ENCODE peak calls at places on chromosomes 3 and 15, in four cellular contexts. One of them, this sample, is unnamed.

GRCh38 chr15:75727851-75728715 is 15.4 kb upstream of the CSPG4 start:
- DNase-seq in K562: no peak
- DNase-seq in HepG2: peak; percentile 23
- DNase-seq in GM12878: no peak
- DNase-seq in this sample: peak; percentile 69

GRCh38 chr3:117995795-117996194 is 1038.9 kb downstream of the IGSF11 start:
- DNase-seq in K562: no peak
- DNase-seq in HepG2: no peak
- DNase-seq in GM12878: no peak
- DNase-seq in this sample: no peak

GRCh38 chr3:64291956-64292355 is 66.7 kb upstream of the PRICKLE2 start:
- DNase-seq in K562: no peak
- DNase-seq in HepG2: no peak
- DNase-seq in GM12878: no peak
- DNase-seq in this sample: no peak

GRCh38 chr3:175651716-175652115 is 792.6 kb downstream of the NAALADL2 start:
- DNase-seq in K562: no peak
- DNase-seq in HepG2: no peak
- DNase-seq in GM12878: no peak
- DNase-seq in this sample: no peak

GRCh38 chr3:33318709-33319380 is 41.6 kb downstream of the FBXL2 start:
- DNase-seq in K562: no peak
- DNase-seq in HepG2: no peak
- DNase-seq in GM12878: no peak
- DNase-seq in this sample: no peak

GRCh38 chr3:126540946-126541627 is 17.1 kb downstream of the CHST13 start:
- DNase-seq in K562: peak; percentile 21
- DNase-seq in HepG2: no peak
- DNase-seq in GM12878: no peak
- DNase-seq in this sample: no peak

GRCh38 chr3:122067214-122067550 is 12.0 kb downstream of the CD86 start:
- DNase-seq in K562: no peak
- DNase-seq in HepG2: no peak
- DNase-seq in GM12878: no peak
- DNase-seq in this sample: no peak

GRCh38 chr3:16090711-16091110 is 83.8 kb upstream of the GALNT15 start:
- DNase-seq in K562: no peak
- DNase-seq in HepG2: no peak
- DNase-seq in GM12878: no peak
- DNase-seq in this sample: no peak

GRCh38 chr3:35743218-35743617 is 103.9 kb downstream of the ARPP21 start:
- DNase-seq in K562: no peak
- DNase-seq in HepG2: no peak
- DNase-seq in GM12878: no peak
- DNase-seq in this sample: no peak

GRCh38 chr3:23875326-23875725 is 41.5 kb downstream of the NKIRAS1 start:
- DNase-seq in K562: no peak
- DNase-seq in HepG2: no peak
- DNase-seq in GM12878: no peak
- DNase-seq in this sample: no peak

GRCh38 chr15:51161491-51162260 is 67.0 kb upstream of the TNFAIP8L3 start:
- DNase-seq in K562: no peak
- DNase-seq in HepG2: no peak
- DNase-seq in GM12878: no peak
- DNase-seq in this sample: no peak

GRCh38 chr3:152564454-152564853 is 270.5 kb upstream of the P2RY1 start:
- DNase-seq in K562: no peak
- DNase-seq in HepG2: no peak
- DNase-seq in GM12878: no peak
- DNase-seq in this sample: no peak

GRCh38 chr3:69324362-69325025 is 61.4 kb downstream of the FRMD4B start:
- DNase-seq in K562: no peak
- DNase-seq in HepG2: peak; percentile 7
- DNase-seq in GM12878: no peak
- DNase-seq in this sample: no peak

GRCh38 chr3:45979378-45979777 is 16.2 kb downstream of the FYCO1 start:
- DNase-seq in K562: no peak
- DNase-seq in HepG2: no peak
- DNase-seq in GM12878: no peak
- DNase-seq in this sample: no peak

GRCh38 chr15:72534522-72534921 is 60.4 kb downstream of the ARIH1 start:
- DNase-seq in K562: no peak
- DNase-seq in HepG2: no peak
- DNase-seq in GM12878: no peak
- DNase-seq in this sample: no peak

GRCh38 chr3:14253022-14253761 is 74.6 kb downstream of the LSM3 start:
- DNase-seq in K562: no peak
- DNase-seq in HepG2: peak; percentile 55
- DNase-seq in GM12878: no peak
- DNase-seq in this sample: no peak

GRCh38 chr3:16171009-16171408 is 3.5 kb upstream of the GALNT15 start:
- DNase-seq in K562: no peak
- DNase-seq in HepG2: no peak
- DNase-seq in GM12878: no peak
- DNase-seq in this sample: no peak

GRCh38 chr15:69145694-69146492 is 14.5 kb upstream of the GLCE start:
- DNase-seq in K562: no peak
- DNase-seq in HepG2: no peak
- DNase-seq in GM12878: no peak
- DNase-seq in this sample: no peak

GRCh38 chr15:92882697-92883642 is 17.2 kb upstream of the CHD2 start:
- DNase-seq in K562: no peak
- DNase-seq in HepG2: no peak
- DNase-seq in GM12878: no peak
- DNase-seq in this sample: no peak

GRCh38 chr3:123394391-123395022 is 54.4 kb downstream of the ADCY5 start:
- DNase-seq in K562: no peak
- DNase-seq in HepG2: no peak
- DNase-seq in GM12878: no peak
- DNase-seq in this sample: no peak

GRCh38 chr15:64009798-64010241 is 36.5 kb downstream of the DAPK2 start:
- DNase-seq in K562: no peak
- DNase-seq in HepG2: no peak
- DNase-seq in GM12878: peak; percentile 84
- DNase-seq in this sample: no peak

GRCh38 chr3:105369501-105370371 is 3.0 kb downstream of the ALCAM start:
- DNase-seq in K562: no peak
- DNase-seq in HepG2: peak; percentile 49
- DNase-seq in GM12878: peak; percentile 53
- DNase-seq in this sample: peak; percentile 15

GRCh38 chr3:34011171-34012101 is 213.0 kb downstream of the PDCD6IP start:
- DNase-seq in K562: peak; percentile 28
- DNase-seq in HepG2: peak; percentile 65
- DNase-seq in GM12878: no peak
- DNase-seq in this sample: peak; percentile 51

GRCh38 chr3:24495334-24495994 is 814 bp upstream of the THRB start:
- DNase-seq in K562: peak; percentile 71
- DNase-seq in HepG2: peak; percentile 56
- DNase-seq in GM12878: no peak
- DNase-seq in this sample: peak; percentile 61

GRCh38 chr3:105656607-105657504 is 212.0 kb downstream of the CBLB start:
- DNase-seq in K562: no peak
- DNase-seq in HepG2: peak; percentile 1
- DNase-seq in GM12878: no peak
- DNase-seq in this sample: no peak

GRCh38 chr3:179260949-179261765 is 10.2 kb upstream of the KCNMB3 start:
- DNase-seq in K562: peak; percentile 93
- DNase-seq in HepG2: peak; percentile 37
- DNase-seq in GM12878: no peak
- DNase-seq in this sample: peak; percentile 54

GRCh38 chr3:128382221-128382807 is 84.4 kb downstream of the DNAJB8 start:
- DNase-seq in K562: no peak
- DNase-seq in HepG2: no peak
- DNase-seq in GM12878: no peak
- DNase-seq in this sample: no peak

GRCh38 chr3:194270627-194271458 is 80.3 kb downstream of the CPN2 start:
- DNase-seq in K562: no peak
- DNase-seq in HepG2: peak; percentile 43
- DNase-seq in GM12878: no peak
- DNase-seq in this sample: no peak

DNA sequence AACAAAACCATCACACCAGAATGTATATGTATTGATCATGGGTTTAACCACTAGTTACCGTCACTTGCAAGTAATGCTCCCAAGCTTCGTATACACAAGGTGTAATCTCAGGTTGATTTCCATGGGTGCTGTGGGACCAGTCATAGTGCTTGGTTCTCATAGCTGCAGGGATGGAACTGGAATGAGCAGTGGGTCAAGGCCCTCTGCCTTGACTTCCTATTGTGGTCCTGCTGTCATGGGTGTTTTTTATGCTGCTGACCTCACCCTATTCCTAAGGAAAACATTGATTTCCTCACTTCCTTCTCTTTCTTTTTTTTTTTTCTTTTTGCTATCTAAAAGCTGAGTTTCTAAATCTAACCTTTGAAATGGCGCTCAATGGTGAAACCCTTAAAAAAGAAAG is 325.6 kb upstream of the RASGRP1 start:
- DNase-seq in K562: no peak
- DNase-seq in HepG2: no peak
- DNase-seq in GM12878: no peak
- DNase-seq in this sample: no peak
- TF ChIP-seq POLR2AphosphoS2 in K562: no peak
- TF ChIP-seq POLR2AphosphoS2 in HepG2: no peak
- TF ChIP-seq POLR2AphosphoS2 in GM12878: no peak
- TF ChIP-seq POLR2AphosphoS2 in this sample: no peak

GRCh38 chr3:139940622-139941021 is 5.6 kb downstream of the CLSTN2 start:
- DNase-seq in K562: no peak
- DNase-seq in HepG2: peak; percentile 56
- DNase-seq in GM12878: no peak
- DNase-seq in this sample: no peak
- TF ChIP-seq MYC in K562: no peak
- TF ChIP-seq MYC in HepG2: no peak
- TF ChIP-seq MYC in GM12878: no peak
- TF ChIP-seq MYC in this sample: no peak

DNA sequence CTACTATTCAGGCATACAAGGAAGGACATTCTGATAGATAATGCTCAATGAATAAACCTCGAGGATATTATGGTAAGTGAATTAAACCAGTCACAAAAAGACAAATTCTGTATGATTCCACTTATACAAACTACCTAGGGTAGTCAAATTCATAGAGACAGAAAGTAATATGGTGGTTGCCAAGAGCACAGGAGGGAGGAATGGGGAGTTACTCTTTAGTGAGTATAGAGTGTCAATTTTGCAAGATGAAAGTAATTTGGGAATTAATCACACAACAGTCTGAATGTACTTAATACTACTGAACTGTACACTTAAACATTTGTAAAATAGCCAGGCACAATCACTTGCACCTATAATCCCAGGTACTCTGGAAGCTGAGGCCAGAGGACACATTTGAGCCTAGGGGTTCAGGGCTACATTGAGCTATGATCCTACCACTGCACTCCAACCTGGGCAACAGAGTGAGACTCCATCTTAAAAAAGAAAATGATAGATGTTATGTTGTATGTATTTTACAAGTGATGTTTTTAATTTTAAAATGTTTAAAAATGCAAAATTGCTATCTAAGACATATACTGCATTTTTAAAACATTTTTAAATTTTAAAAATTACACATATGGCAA is 91.0 kb downstream of the NPAP1 start:
- DNase-seq in K562: no peak
- DNase-seq in HepG2: no peak
- DNase-seq in GM12878: no peak
- DNase-seq in this sample: no peak
- H3K4me2 ChIP-seq in K562: no peak overlapping the region
- H3K4me2 ChIP-seq in HepG2: no peak overlapping the region
- H3K4me2 ChIP-seq in GM12878: no peak overlapping the region
- H3K4me2 ChIP-seq in this sample: no peak overlapping the region

DNA sequence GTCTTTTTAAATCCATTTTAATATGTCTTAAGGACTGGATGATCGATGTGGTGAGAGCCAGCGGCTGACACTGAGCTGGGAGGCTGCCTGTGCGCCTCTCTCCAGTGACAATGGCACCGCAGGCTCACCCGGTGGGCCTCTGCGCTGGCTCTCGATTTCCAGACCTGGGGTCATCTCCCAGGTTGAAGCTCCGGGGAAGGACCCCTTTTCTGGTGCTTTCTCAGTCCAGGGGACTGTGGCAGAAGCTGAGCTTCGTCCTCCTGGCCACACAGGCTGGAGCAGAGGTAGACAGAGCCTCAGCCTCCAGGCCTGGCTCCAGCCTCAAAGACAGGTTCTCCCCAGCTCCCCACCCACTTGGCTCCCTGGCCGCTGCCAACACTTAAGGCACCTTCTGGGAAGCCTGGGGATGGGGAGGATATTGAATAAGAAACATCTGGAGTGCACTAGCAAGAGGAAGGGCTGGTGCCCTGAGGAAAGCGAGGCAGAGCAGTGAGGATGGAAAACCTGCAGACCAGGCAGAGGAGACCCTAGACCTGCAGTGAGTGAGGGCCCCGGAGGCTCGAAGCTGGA is 154.2 kb upstream of the SMAD3 start:
- DNase-seq in K562: no peak
- DNase-seq in HepG2: no peak
- DNase-seq in GM12878: no peak
- DNase-seq in this sample: no peak
- TF ChIP-seq POLR2AphosphoS2 in K562: no peak
- TF ChIP-seq POLR2AphosphoS2 in HepG2: no peak
- TF ChIP-seq POLR2AphosphoS2 in GM12878: no peak
- TF ChIP-seq POLR2AphosphoS2 in this sample: no peak

DNA sequence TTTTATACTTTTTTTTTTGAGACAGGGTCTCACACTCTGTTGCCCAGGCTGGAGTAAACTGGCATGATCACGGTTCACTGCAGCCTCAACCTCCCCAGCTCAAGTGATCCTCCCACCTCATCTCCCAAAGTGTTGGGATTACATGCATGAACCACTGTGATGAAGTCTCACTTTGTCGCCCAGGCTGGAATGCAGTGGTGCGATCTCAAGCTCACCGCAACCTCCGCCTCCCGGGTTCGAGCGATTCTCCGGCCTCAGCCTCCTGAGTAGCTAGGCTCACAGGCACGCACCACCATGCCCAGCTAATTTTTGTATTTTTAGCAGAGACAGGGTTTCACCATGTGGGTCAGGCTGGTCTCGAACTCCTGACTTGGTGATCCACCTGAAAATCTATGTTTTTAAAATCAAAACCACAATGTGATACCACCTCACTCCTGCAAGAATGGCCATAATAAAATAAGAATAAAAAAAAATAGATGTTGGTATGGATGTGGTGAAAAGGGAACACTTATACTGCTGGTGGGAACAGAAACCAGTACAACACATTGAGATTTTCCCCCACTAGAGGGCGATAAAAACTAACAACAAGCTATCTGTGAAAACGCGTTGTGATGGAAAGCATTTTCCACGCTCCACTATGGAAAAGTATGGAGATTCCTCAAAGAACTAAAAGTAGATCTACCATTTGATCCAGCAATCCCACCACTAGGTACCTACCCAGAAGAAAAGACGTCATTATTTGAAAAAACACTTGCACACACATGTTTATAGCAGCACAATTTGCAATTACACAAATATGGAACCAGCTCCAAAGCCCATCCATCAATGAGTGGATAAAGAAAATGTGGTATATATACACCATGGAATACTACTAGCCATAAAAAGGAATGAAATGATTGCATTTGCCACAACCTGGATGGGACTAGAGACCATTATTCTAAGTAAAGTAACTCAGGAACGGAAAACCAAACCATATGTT is 26.8 kb upstream of the OCA2 start:
- DNase-seq in K562: peak; percentile 44
- DNase-seq in HepG2: peak; percentile 37
- DNase-seq in GM12878: no peak
- DNase-seq in this sample: peak; percentile 53
- TF ChIP-seq MYC in K562: no peak
- TF ChIP-seq MYC in HepG2: no peak
- TF ChIP-seq MYC in GM12878: no peak
- TF ChIP-seq MYC in this sample: no peak

GRCh38 chr3:168984872-168985271 is 678.6 kb downstream of the MECOM start:
- DNase-seq in K562: no peak
- DNase-seq in HepG2: no peak
- DNase-seq in GM12878: no peak
- DNase-seq in this sample: no peak
- H3K4me2 ChIP-seq in K562: no peak overlapping the region
- H3K4me2 ChIP-seq in HepG2: no peak overlapping the region
- H3K4me2 ChIP-seq in GM12878: no peak overlapping the region
- H3K4me2 ChIP-seq in this sample: no peak overlapping the region